ENCODE peak calls at places on chromosomes 6 and 20, in ten cellular contexts. A is mesothelial cell of epicardium; T is caudate nucleus; N is tibial nerve; H is dorsolateral prefrontal cortex; X is effector memory CD8-positive, alpha-beta T cell; M is right cardiac atrium; U is activated T-helper 1 cell treated with Interleukin-2 at 50 U/mL for 16 hours; F is pons; L is left ventricle myocardium inferior. J is an unnamed sample.

GRCh38 chr20:7967199-7967844 is 27.1 kb upstream of the HAO1 start:
- DNase-seq in M (peak), U (no peak), X (no peak), L (no peak), T (no peak), H (no peak), F (no peak), A (no peak), N (no peak), J (no peak)

GRCh38 chr20:37789408-37789807 is 95.6 kb downstream of the CTNNBL1 start:
- DNase-seq in L (no peak), T (no peak), A (no peak), F (no peak), M (no peak), U (no peak), H (no peak), N (no peak), X (no peak), J (no peak)

GRCh38 chr20:4875578-4876067 is 125.7 kb downstream of the SLC23A2 start:
- DNase-seq in U (no peak), L (no peak), F (no peak), M (no peak), N (no peak), T (no peak), H (no peak), X (no peak), A (no peak), J (no peak)

GRCh38 chr6:36028887-36029324 is 1.3 kb downstream of the MAPK14 start:
- DNase-seq in T (no peak), U (peak), F (peak), N (peak), L (peak), A (no peak), H (peak), M (peak), X (peak), J (no peak)

GRCh38 chr20:63873477-63873971 is 8.5 kb downstream of the TPD52L2 start:
- DNase-seq in T (no peak), H (no peak), X (no peak), L (no peak), A (no peak), M (peak), U (no peak), F (peak), N (no peak), J (peak)

GRCh38 chr20:23094927-23095326 is 8.8 kb upstream of the CD93 start:
- DNase-seq in M (no peak), U (no peak), H (no peak), N (no peak), L (no peak), F (no peak), X (no peak), A (no peak), T (no peak), J (no peak)

GRCh38 chr6:157145656-157146285 is 177.5 kb downstream of the TMEM242 start:
- DNase-seq in L (no peak), H (no peak), N (no peak), A (no peak), X (no peak), M (no peak), T (no peak), U (no peak), F (peak), J (no peak)

GRCh38 chr6:34926655-34927054 is 37.6 kb downstream of the ANKS1A start:
- DNase-seq in L (no peak), U (no peak), M (no peak), N (no peak), T (no peak), F (no peak), A (no peak), X (no peak), H (no peak), J (no peak)

GRCh38 chr6:90350689-90351554 is 54.3 kb upstream of the BACH2 start:
- DNase-seq in U (peak), H (no peak), F (peak), A (no peak), N (no peak), L (no peak), M (no peak), T (no peak), X (peak), J (no peak)

GRCh38 chr6:136566851-136567250 is 16.6 kb upstream of the MAP7 start:
- DNase-seq in T (no peak), H (no peak), L (no peak), F (no peak), U (no peak), M (no peak), X (no peak), N (no peak), A (no peak), J (no peak)

GRCh38 chr20:42191140-42191860 is 573.1 kb upstream of the CHD6 start:
- DNase-seq in U (no peak), M (no peak), N (no peak), X (no peak), F (no peak), H (no peak), T (no peak), L (no peak), A (no peak), J (no peak)

GRCh38 chr6:41963371-41963770 is 21.8 kb upstream of the CCND3 start:
- DNase-seq in L (no peak), N (no peak), M (no peak), T (no peak), A (no peak), H (no peak), F (no peak), U (no peak), X (no peak), J (no peak)

GRCh38 chr6:131197716-131198115 is 62.4 kb downstream of the AKAP7 start:
- DNase-seq in U (no peak), H (no peak), L (no peak), A (no peak), X (no peak), N (no peak), F (no peak), T (no peak), M (no peak), J (no peak)

GRCh38 chr6:6825986-6826901 is 237.7 kb downstream of the LY86 start:
- DNase-seq in N (no peak), M (peak), T (no peak), L (peak), A (no peak), X (no peak), H (no peak), U (no peak), F (peak), J (no peak)

GRCh38 chr6:127415096-127415495 is 44.1 kb downstream of the KIAA0408 start:
- DNase-seq in F (no peak), L (no peak), N (no peak), U (no peak), T (no peak), H (no peak), X (no peak), M (no peak), A (no peak), J (no peak)

GRCh38 chr20:57689745-57690481 is 19.9 kb downstream of the PMEPA1 start:
- DNase-seq in U (no peak), F (no peak), T (no peak), A (no peak), X (no peak), N (no peak), H (no peak), L (no peak), M (no peak), J (no peak)

GRCh38 chr6:104789770-104790190 is 69.9 kb downstream of the HACE1 start:
- DNase-seq in H (no peak), L (no peak), T (no peak), A (no peak), X (no peak), F (peak), M (no peak), N (no peak), U (no peak), J (no peak)

GRCh38 chr20:17059465-17059864 is 167.4 kb upstream of the PCSK2 start:
- DNase-seq in F (no peak), U (no peak), N (no peak), A (no peak), H (no peak), L (no peak), T (no peak), M (no peak), X (no peak), J (no peak)

GRCh38 chr20:15703171-15703911 is 869.9 kb downstream of the KIF16B start:
- DNase-seq in T (no peak), H (no peak), M (no peak), N (no peak), F (no peak), A (no peak), L (no peak), U (no peak), X (no peak), J (no peak)

GRCh38 chr6:41706876-41707564 is 28.4 kb downstream of the TFEB start:
- DNase-seq in F (peak), A (no peak), U (no peak), L (no peak), X (no peak), N (no peak), T (no peak), M (no peak), H (no peak), J (peak)

GRCh38 chr6:156009656-156010055 is 554.0 kb upstream of the NOX3 start:
- DNase-seq in H (no peak), L (no peak), T (no peak), F (no peak), M (no peak), A (no peak), X (no peak), U (no peak), N (no peak), J (no peak)

GRCh38 chr6:152166897-152167296 is 359.4 kb downstream of the ESR1 start:
- DNase-seq in H (no peak), T (no peak), U (no peak), N (no peak), X (no peak), L (no peak), M (no peak), F (no peak), A (no peak), J (no peak)

GRCh38 chr6:6516643-6517042 is 71.9 kb upstream of the LY86 start:
- DNase-seq in N (no peak), X (no peak), F (no peak), T (no peak), H (no peak), L (no peak), M (peak), A (no peak), U (no peak), J (no peak)

GRCh38 chr6:292506-293184 is 358 bp downstream of the DUSP22 start:
- DNase-seq in F (peak), X (peak), M (peak), T (no peak), H (no peak), A (no peak), U (peak), L (peak), N (peak), J (no peak)

GRCh38 chr6:127855542-127856159 is 45.2 kb downstream of the THEMIS start:
- DNase-seq in U (peak), L (no peak), X (peak), M (no peak), N (no peak), A (no peak), H (no peak), F (peak), T (no peak), J (no peak)

GRCh38 chr20:57440678-57441509 is 49.7 kb downstream of the RBM38 start:
- DNase-seq in X (no peak), H (peak), L (peak), U (no peak), A (no peak), N (peak), M (peak), T (no peak), F (peak), J (peak)

GRCh38 chr20:59086923-59087322 is 44.3 kb upstream of the PRELID3B start:
- DNase-seq in M (no peak), U (no peak), A (no peak), X (no peak), L (no peak), F (no peak), H (no peak), N (no peak), T (no peak), J (no peak)

GRCh38 chr6:6781172-6781876 is 192.8 kb downstream of the LY86 start:
- DNase-seq in X (no peak), F (peak), U (no peak), H (no peak), A (no peak), L (no peak), T (no peak), N (peak), M (peak), J (no peak)

GRCh38 chr20:58649288-58650180 is 1.5 kb upstream of the STX16 start:
- DNase-seq in F (no peak), N (no peak), T (no peak), H (peak), M (peak), A (no peak), X (peak), L (peak), U (peak), J (no peak)

GRCh38 chr20:49308875-49309274 is 31.0 kb upstream of the ZNFX1 start:
- DNase-seq in H (no peak), X (no peak), L (no peak), M (no peak), U (no peak), N (no peak), A (no peak), T (no peak), F (no peak), J (no peak)

GRCh38 chr6:46170357-46171289 is at the start of gene ENPP5:
- DNase-seq in U (peak), F (peak), A (peak), T (peak), H (peak), M (peak), X (peak), N (peak), L (peak), J (peak)

J was measured in C1 segment of cervical spinal cord.